ENCODE peak calls at places on chromosomes 1 and 21, in eight cellular contexts. P is fibroblast of the conjunctiva; J is stimulated activated CD8-positive, alpha-beta memory T cell treated with anti-CD3 and anti-CD28 coated beads, Interleukin-4, amount 100 ng/mL, for 1 hour; X is astrocyte of the spinal cord; S is H7; D is SIG-M5; C is NCI-H1694; K is RCC 7860. Q is an unnamed sample.

GRCh38 chr1:67333603-67334002 is 25.9 kb downstream of the IL12RB2 start:
- DNase-seq in J (no peak), C (no peak), D (no peak), P (no peak), S (no peak), X (no peak), K (no peak), Q (no peak)

GRCh38 chr21:33401617-33401967 is 1.6 kb upstream of the IFNGR2 start:
- DNase-seq in C (no peak), X (no peak), P (no peak), S (no peak), J (no peak), K (no peak), D (peak), Q (no peak)

GRCh38 chr1:153262462-153263157 is 3.1 kb downstream of the LORICRIN start:
- DNase-seq in P (no peak), D (no peak), J (no peak), X (no peak), S (no peak), K (no peak), C (no peak), Q (no peak)

GRCh38 chr21:44294391-44295162 is 5.3 kb upstream of the PFKL start:
- DNase-seq in D (no peak), S (no peak), J (no peak), K (no peak), P (no peak), C (no peak), X (peak), Q (no peak)

GRCh38 chr21:21146587-21147373 is 148.6 kb downstream of the NCAM2 start:
- DNase-seq in C (no peak), D (no peak), S (no peak), K (no peak), J (no peak), P (no peak), X (no peak), Q (no peak)

GRCh38 chr21:45306832-45307571 is 19.3 kb upstream of the POFUT2 start:
- DNase-seq in C (no peak), J (no peak), S (peak), X (peak), D (no peak), P (no peak), K (no peak), Q (no peak)

GRCh38 chr1:195237161-195237889 is 1370.9 kb downstream of the KCNT2 start:
- DNase-seq in C (no peak), P (no peak), K (no peak), D (no peak), J (no peak), X (no peak), S (no peak), Q (no peak)

GRCh38 chr1:81157686-81158085 is 643.0 kb upstream of the ADGRL2 start:
- DNase-seq in X (no peak), J (no peak), S (no peak), D (no peak), C (no peak), P (no peak), K (no peak), Q (no peak)

GRCh38 chr1:145982010-145982723 is 14.2 kb downstream of the TXNIP start:
- DNase-seq in D (no peak), S (no peak), C (no peak), J (no peak), K (no peak), X (no peak), P (no peak), Q (no peak)

GRCh38 chr1:36653850-36654249 is 171.1 kb upstream of the CSF3R start:
- DNase-seq in J (no peak), K (no peak), P (no peak), S (no peak), D (no peak), X (no peak), C (peak), Q (peak)

GRCh38 chr21:31354604-31355443 is 10.8 kb upstream of the TIAM1 start:
- DNase-seq in P (peak), X (peak), S (no peak), D (no peak), C (no peak), J (peak), K (peak), Q (no peak)

GRCh38 chr1:100300691-100301090 is 34.7 kb downstream of the RTCA start:
- DNase-seq in K (no peak), P (no peak), D (no peak), S (no peak), J (no peak), C (no peak), X (no peak), Q (no peak)

GRCh38 chr21:21084179-21084578 is 86.0 kb downstream of the NCAM2 start:
- DNase-seq in S (no peak), J (no peak), K (no peak), P (no peak), C (no peak), D (no peak), X (peak), Q (no peak)

GRCh38 chr1:22137006-22137720 is 5.7 kb downstream of the WNT4 start:
- DNase-seq in C (no peak), P (no peak), S (peak), J (no peak), X (peak), D (no peak), K (no peak), Q (no peak)

GRCh38 chr1:36306902-36307456 is 811 bp downstream of the SH3D21 start:
- DNase-seq in X (peak), J (peak), C (peak), D (peak), P (peak), S (peak), K (peak), Q (peak)

GRCh38 chr1:7847599-7847998 is 5.3 kb downstream of the UTS2 start:
- DNase-seq in J (no peak), P (peak), C (no peak), S (no peak), X (peak), K (no peak), D (no peak), Q (peak)

GRCh38 chr1:225866061-225866844 is 15.9 kb downstream of the TMEM63A start:
- DNase-seq in J (no peak), D (peak), C (no peak), S (no peak), P (no peak), X (peak), K (peak), Q (no peak)